ENCODE peak calls at places on chromosomes 11 and 22, in six cellular contexts. L is MM.1S, C is neural progenitor cell, X is HCT116, S is PC-3, R is SK-N-SH. G is an unnamed sample.

GRCh38 chr11:65434667-65435179 is 12.1 kb downstream of the NEAT1 start:
- DNase-seq in L (no peak), C (no peak), X (no peak), S (no peak), R (no peak), G (peak)

GRCh38 chr11:17786824-17787525 is 52.4 kb downstream of the KCNC1 start:
- DNase-seq in L (no peak), C (peak), X (peak), S (peak), R (no peak), G (peak)

GRCh38 chr22:49404576-49405199 is 423.0 kb downstream of the BRD1 start:
- DNase-seq in L (no peak), C (no peak), X (no peak), S (no peak), R (no peak), G (no peak)

GRCh38 chr11:94449437-94449836 is 44.2 kb downstream of the MRE11 start:
- DNase-seq in L (no peak), C (no peak), X (no peak), S (peak), R (no peak), G (peak)

GRCh38 chr22:32281092-32281491 is 25.9 kb upstream of the SLC5A4 start:
- DNase-seq in L (no peak), C (no peak), X (no peak), S (no peak), R (no peak), G (peak)

GRCh38 chr22:32534252-32535215 is 59.9 kb downstream of the FBXO7 start:
- DNase-seq in L (no peak), C (no peak), X (no peak), S (no peak), R (no peak), G (peak)

GRCh38 chr11:29448246-29448877 is 568.5 kb downstream of the KCNA4 start:
- DNase-seq in L (no peak), C (peak), X (peak), S (peak), R (no peak), G (peak)

GRCh38 chr22:45185718-45186511 is 22.2 kb downstream of the NUP50 start:
- DNase-seq in L (no peak), C (no peak), X (no peak), S (no peak), R (no peak), G (peak)

GRCh38 chr11:71895961-71896360 is 17.7 kb downstream of the DEFB131B start:
- DNase-seq in L (no peak), C (no peak), X (no peak), S (no peak), R (no peak), G (no peak)

GRCh38 chr11:64331569-64332371 is 8.2 kb upstream of the CCDC88B start:
- DNase-seq in L (peak), C (no peak), X (peak), S (peak), R (peak), G (peak)

GRCh38 chr11:65355013-65355775 is 643 bp downstream of the TIGD3 start:
- DNase-seq in L (peak), C (peak), X (no peak), S (peak), R (peak), G (no peak)

GRCh38 chr11:76179147-76179546 is 27.2 kb downstream of the WNT11 start:
- DNase-seq in L (no peak), C (no peak), X (no peak), S (no peak), R (no peak), G (no peak)

GRCh38 chr11:825366-826231 is 2.1 kb upstream of the CRACR2B start:
- DNase-seq in L (no peak), C (no peak), X (no peak), S (peak), R (no peak), G (no peak)

GRCh38 chr11:828501-829115 is 889 bp downstream of the CRACR2B start:
- DNase-seq in L (no peak), C (peak), X (no peak), S (no peak), R (no peak), G (no peak)

GRCh38 chr11:827861-828167 is at the start of gene CRACR2B:
- DNase-seq in L (peak), C (no peak), X (no peak), S (no peak), R (no peak), G (no peak)

GRCh38 chr11:827146-827860 is 416 bp upstream of the CRACR2B start:
- DNase-seq in L (peak), C (peak), X (no peak), S (no peak), R (peak), G (no peak)

GRCh38 chr11:826836-827145 is 928 bp upstream of the CRACR2B start:
- DNase-seq in L (no peak), C (no peak), X (no peak), S (no peak), R (no peak), G (no peak)
- H2AFZ ChIP-seq in L (peak), C (peak), X (no peak), S (peak), R (no peak), G (no peak)

DNA sequence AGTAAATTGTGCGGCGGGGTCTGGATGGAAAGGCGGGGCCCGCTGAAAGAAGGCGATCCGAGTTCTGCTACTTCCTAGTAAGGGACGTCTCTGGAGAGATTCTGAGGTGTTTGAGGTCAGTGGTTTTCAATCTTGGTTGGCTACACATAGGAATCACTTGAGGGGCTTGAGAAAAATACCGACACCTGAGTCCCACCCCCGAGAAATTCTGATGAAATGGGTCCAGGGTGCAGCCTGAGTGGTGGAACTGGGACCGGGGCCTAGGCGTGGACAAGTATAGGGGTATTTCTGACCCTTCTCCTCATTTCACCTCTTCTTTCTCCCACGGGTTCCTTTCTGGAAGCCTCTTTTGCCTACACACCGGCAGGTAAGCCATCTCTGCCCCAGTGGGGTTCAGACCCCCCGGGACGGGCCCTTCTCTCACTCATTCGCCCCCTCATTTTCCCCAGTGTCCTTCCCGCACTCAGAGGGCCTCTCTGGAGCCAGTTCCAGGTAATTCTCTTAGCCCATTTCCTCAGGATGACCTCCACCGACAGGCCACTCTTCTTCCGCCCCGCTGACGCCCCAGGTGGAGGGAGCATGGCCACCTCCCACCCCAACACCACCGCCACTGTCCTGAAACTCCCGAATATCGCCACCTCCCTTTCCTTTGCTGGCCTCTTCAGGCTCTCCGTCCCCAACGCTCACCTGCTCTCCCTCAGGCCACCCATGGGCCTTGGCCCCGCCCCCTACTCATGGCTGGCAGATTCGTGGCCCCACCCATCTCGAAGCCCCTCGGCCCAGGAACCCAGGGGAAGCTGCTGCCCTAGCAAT is 11.8 kb downstream of the ROBO3 start:
- DNase-seq in L (no peak), C (no peak), X (no peak), S (no peak), R (no peak), G (no peak)
- TF ChIP-seq EZH2phosphoT487 in L (no peak), C (no peak), X (no peak), S (no peak), R (no peak), G (no peak)

GRCh38 chr11:133202816-133203215 is 329.5 kb downstream of the OPCML start:
- DNase-seq in L (no peak), C (no peak), X (no peak), S (no peak), R (no peak), G (no peak)

GRCh38 chr11:133197425-133197824 is 334.9 kb downstream of the OPCML start:
- DNase-seq in L (no peak), C (no peak), X (no peak), S (no peak), R (no peak), G (no peak)

DNA sequence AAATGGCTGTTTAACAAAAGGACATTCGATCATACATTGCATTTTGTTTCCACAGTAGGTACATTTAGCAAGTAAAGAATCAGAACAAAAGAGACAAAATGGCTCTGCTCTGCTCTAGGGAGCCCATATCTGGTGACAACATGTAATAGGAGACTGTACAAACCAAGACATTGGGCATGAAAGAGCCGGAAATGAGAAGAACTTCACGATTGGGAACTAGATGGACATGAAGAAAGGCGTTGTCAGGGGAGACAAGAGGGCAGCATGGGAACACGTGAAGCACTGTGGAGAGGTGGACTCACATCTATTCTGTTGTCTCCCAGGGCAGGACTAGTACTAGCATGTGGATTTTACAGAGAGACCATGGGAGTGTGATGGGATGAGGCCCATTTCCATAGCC is 334.0 kb downstream of the OPCML start:
- DNase-seq in L (no peak), C (no peak), X (no peak), S (no peak), R (no peak), G (no peak)
- H3K9ac ChIP-seq in L (no peak), C (no peak), X (no peak), S (no peak), R (no peak), G (no peak)

GRCh38 chr11:10638285-10638684 is 55.3 kb downstream of the IRAG1 start:
- DNase-seq in L (no peak), C (no peak), X (no peak), S (no peak), R (peak), G (peak)
- H2AFZ ChIP-seq in L (no peak), C (no peak), X (no peak), S (no peak), R (no peak), G (no peak)

DNA sequence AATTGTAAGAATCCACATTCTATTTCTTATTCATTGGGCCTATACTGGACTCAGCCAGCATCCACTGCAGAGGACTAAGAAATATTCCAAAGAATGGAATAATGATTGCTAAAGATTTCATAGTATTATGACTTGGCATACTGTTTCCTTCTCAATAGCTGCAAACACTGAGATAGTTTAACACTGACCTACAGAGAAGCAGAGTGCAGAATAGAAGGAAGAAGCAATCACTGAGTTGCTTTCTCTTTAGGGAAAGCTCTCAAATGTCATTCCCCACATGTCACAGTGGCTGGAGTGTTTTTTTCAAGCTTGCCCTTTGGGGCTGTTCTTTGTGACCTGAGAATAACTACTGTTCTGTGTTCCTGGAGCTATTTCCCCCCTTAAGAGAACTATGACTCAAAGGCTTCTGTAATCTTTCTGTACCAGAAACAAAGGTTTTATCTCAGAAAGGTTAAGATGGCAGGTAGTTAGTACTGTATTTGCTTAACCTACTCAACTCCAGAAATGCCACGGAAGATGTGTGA is 243.6 kb upstream of the LUZP2 start:
- DNase-seq in L (no peak), C (no peak), X (no peak), S (no peak), R (no peak), G (no peak)
- TF ChIP-seq EZH2phosphoT487 in L (no peak), C (no peak), X (no peak), S (no peak), R (no peak), G (no peak)

DNA sequence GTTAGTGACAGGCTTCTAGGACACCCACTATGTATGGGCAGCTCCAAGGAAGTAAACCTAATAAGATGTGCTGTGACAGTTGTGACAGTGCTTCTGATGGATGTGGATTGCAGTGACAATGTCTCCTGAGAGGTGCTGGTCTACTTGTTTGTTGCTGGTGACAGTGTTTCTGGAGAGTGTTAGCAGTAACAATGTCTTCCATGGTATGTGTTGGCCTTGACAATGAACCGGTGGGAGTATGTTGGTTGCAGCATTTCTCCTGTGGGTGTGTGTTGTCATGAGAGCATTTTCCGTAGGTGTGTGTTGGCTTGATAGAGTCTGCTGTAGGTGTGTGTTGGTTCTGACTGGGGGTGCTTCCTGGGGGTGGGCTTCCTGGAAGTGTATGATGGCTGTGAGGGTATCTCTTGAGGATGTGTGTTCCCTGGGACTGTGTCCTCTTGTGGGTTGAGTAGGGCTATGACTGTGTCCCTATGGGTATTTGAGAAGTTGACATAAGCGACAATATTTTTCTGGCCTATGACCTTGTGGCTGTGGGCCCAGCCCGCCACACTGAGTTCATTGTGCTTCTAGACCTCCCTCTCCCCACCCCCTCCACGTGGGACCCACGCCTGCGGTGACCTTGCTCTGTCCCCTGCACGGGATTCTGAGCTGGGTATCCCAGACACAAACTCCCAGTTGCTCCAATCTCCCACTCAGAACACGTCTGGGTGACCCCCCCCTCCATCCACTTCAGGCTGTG is 1.2 kb downstream of the DCHS1 start:
- DNase-seq in L (no peak), C (no peak), X (no peak), S (no peak), R (peak), G (no peak)
- H3K9ac ChIP-seq in L (no peak), C (no peak), X (no peak), S (no peak), R (no peak), G (no peak)

GRCh38 chr11:126265801-126266200 is 2.9 kb downstream of the SRPRA start:
- DNase-seq in L (no peak), C (no peak), X (no peak), S (peak), R (no peak), G (peak)

GRCh38 chr11:126267650-126268049 is 1.0 kb downstream of the SRPRA start:
- DNase-seq in L (no peak), C (no peak), X (no peak), S (no peak), R (no peak), G (no peak)

GRCh38 chr11:126263489-126263888 is 5.2 kb downstream of the SRPRA start:
- DNase-seq in L (no peak), C (no peak), X (no peak), S (no peak), R (no peak), G (no peak)

GRCh38 chr11:126268708-126269579 is at the start of the genes FOXRED1 and SRPRA:
- DNase-seq in L (peak), C (peak), X (peak), S (peak), R (peak), G (peak)

DNA sequence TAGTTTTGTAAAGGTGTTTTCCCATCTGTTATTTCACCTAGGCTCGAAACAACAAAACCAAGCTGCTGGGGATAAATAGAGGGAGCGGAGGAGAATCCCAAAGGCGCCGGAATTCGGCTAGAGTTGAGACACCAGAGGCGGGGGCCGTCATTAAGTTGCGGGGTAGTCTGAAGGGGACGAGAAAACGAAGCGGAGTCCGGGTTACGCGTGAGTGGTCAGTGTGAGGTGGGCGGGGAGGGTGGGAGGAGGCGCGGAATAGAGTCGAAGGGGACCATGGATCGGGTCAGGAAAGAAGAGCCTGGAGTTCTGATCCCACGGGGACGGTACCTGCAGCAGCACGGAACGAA is 361 bp downstream of the SRPRA start:
- DNase-seq in L (peak), C (peak), X (no peak), S (no peak), R (peak), G (peak)
- H2AFZ ChIP-seq in L (peak), C (peak), X (no peak), S (peak), R (peak), G (peak)

GRCh38 chr11:33722579-33723234 is 13.5 kb downstream of the CD59 start:
- DNase-seq in L (no peak), C (no peak), X (no peak), S (peak), R (no peak), G (peak)
- TF ChIP-seq EZH2phosphoT487 in L (no peak), C (no peak), X (no peak), S (no peak), R (no peak), G (peak)

GRCh38 chr11:114132944-114133394 is 73.5 kb downstream of the ZBTB16 start:
- DNase-seq in L (no peak), C (no peak), X (no peak), S (peak), R (no peak), G (peak)
- H3K9ac ChIP-seq in L (no peak), C (no peak), X (no peak), S (no peak), R (no peak), G (peak)

GRCh38 chr11:31809543-31809856 is 1.6 kb downstream of the PAX6 start:
- DNase-seq in L (no peak), C (no peak), X (no peak), S (peak), R (no peak), G (no peak)
- H2AFZ ChIP-seq in L (no peak), C (no peak), X (peak), S (peak), R (no peak), G (peak)

G was measured in GM23248.